ENCODE peak calls at places on chromosomes 16 and 17, in six cellular contexts. One of them, this sample, is unnamed.

GRCh38 chr16:15434425-15435215 is at the start of gene BMERB1:
- DNase-seq in GM06990: peak
- DNase-seq in sigmoid colon: peak
- DNase-seq in cardiac fibroblast: peak
- DNase-seq in CD4-positive, CD25-positive, alpha-beta regulatory T cell: peak
- DNase-seq in astrocyte of the spinal cord: peak
- DNase-seq in this sample: peak

GRCh38 chr17:76248013-76248782 is 7.9 kb upstream of the RNF157 start:
- DNase-seq in GM06990: no peak
- DNase-seq in sigmoid colon: peak
- DNase-seq in cardiac fibroblast: no peak
- DNase-seq in CD4-positive, CD25-positive, alpha-beta regulatory T cell: no peak
- DNase-seq in astrocyte of the spinal cord: no peak
- DNase-seq in this sample: no peak

GRCh38 chr16:81515281-81515680 is 70.7 kb downstream of the CMIP start:
- DNase-seq in GM06990: no peak
- DNase-seq in sigmoid colon: no peak
- DNase-seq in cardiac fibroblast: no peak
- DNase-seq in CD4-positive, CD25-positive, alpha-beta regulatory T cell: no peak
- DNase-seq in astrocyte of the spinal cord: no peak
- DNase-seq in this sample: no peak

GRCh38 chr16:16158741-16159374 is 64.4 kb downstream of the ABCC6 start:
- DNase-seq in GM06990: no peak
- DNase-seq in sigmoid colon: no peak
- DNase-seq in cardiac fibroblast: no peak
- DNase-seq in CD4-positive, CD25-positive, alpha-beta regulatory T cell: no peak
- DNase-seq in astrocyte of the spinal cord: no peak
- DNase-seq in this sample: no peak

GRCh38 chr17:5888811-5889210 is 181.4 kb upstream of the WSCD1 start:
- DNase-seq in GM06990: no peak
- DNase-seq in sigmoid colon: no peak
- DNase-seq in cardiac fibroblast: no peak
- DNase-seq in CD4-positive, CD25-positive, alpha-beta regulatory T cell: no peak
- DNase-seq in astrocyte of the spinal cord: peak
- DNase-seq in this sample: no peak

GRCh38 chr17:42849451-42850157 is 1.4 kb upstream of the AOC3 start:
- DNase-seq in GM06990: no peak
- DNase-seq in sigmoid colon: no peak
- DNase-seq in cardiac fibroblast: no peak
- DNase-seq in CD4-positive, CD25-positive, alpha-beta regulatory T cell: no peak
- DNase-seq in astrocyte of the spinal cord: no peak
- DNase-seq in this sample: peak

GRCh38 chr17:55056530-55056929 is 88.0 kb downstream of the STXBP4 start:
- DNase-seq in GM06990: no peak
- DNase-seq in sigmoid colon: no peak
- DNase-seq in cardiac fibroblast: no peak
- DNase-seq in CD4-positive, CD25-positive, alpha-beta regulatory T cell: no peak
- DNase-seq in astrocyte of the spinal cord: peak
- DNase-seq in this sample: no peak

GRCh38 chr16:11089504-11090124 is 145.2 kb downstream of the CLEC16A start:
- DNase-seq in GM06990: no peak
- DNase-seq in sigmoid colon: peak
- DNase-seq in cardiac fibroblast: peak
- DNase-seq in CD4-positive, CD25-positive, alpha-beta regulatory T cell: no peak
- DNase-seq in astrocyte of the spinal cord: peak
- DNase-seq in this sample: no peak

GRCh38 chr16:14485131-14485551 is 144.9 kb downstream of the PARN start:
- DNase-seq in GM06990: no peak
- DNase-seq in sigmoid colon: no peak
- DNase-seq in cardiac fibroblast: peak
- DNase-seq in CD4-positive, CD25-positive, alpha-beta regulatory T cell: no peak
- DNase-seq in astrocyte of the spinal cord: peak
- DNase-seq in this sample: no peak

GRCh38 chr17:39979865-39980401 is 674 bp upstream of the PSMD3 start:
- DNase-seq in GM06990: no peak
- DNase-seq in sigmoid colon: no peak
- DNase-seq in cardiac fibroblast: peak
- DNase-seq in CD4-positive, CD25-positive, alpha-beta regulatory T cell: peak
- DNase-seq in astrocyte of the spinal cord: no peak
- DNase-seq in this sample: no peak

GRCh38 chr16:69166221-69166833 is 20.6 kb upstream of the SNTB2 start:
- DNase-seq in GM06990: no peak
- DNase-seq in sigmoid colon: peak
- DNase-seq in cardiac fibroblast: peak
- DNase-seq in CD4-positive, CD25-positive, alpha-beta regulatory T cell: no peak
- DNase-seq in astrocyte of the spinal cord: peak
- DNase-seq in this sample: no peak

GRCh38 chr16:1537138-1537577 is 3.7 kb downstream of the TMEM204 start:
- DNase-seq in GM06990: no peak
- DNase-seq in sigmoid colon: no peak
- DNase-seq in cardiac fibroblast: no peak
- DNase-seq in CD4-positive, CD25-positive, alpha-beta regulatory T cell: no peak
- DNase-seq in astrocyte of the spinal cord: no peak
- DNase-seq in this sample: no peak

GRCh38 chr16:15925631-15926030 is 23.8 kb upstream of the ABCC1 start:
- DNase-seq in GM06990: no peak
- DNase-seq in sigmoid colon: no peak
- DNase-seq in cardiac fibroblast: no peak
- DNase-seq in CD4-positive, CD25-positive, alpha-beta regulatory T cell: no peak
- DNase-seq in astrocyte of the spinal cord: no peak
- DNase-seq in this sample: no peak

GRCh38 chr17:33142703-33143299 is 150.3 kb downstream of the ASIC2 start:
- DNase-seq in GM06990: no peak
- DNase-seq in sigmoid colon: no peak
- DNase-seq in cardiac fibroblast: peak
- DNase-seq in CD4-positive, CD25-positive, alpha-beta regulatory T cell: no peak
- DNase-seq in astrocyte of the spinal cord: no peak
- DNase-seq in this sample: no peak

GRCh38 chr17:37821025-37821713 is 76.3 kb upstream of the HNF1B start:
- DNase-seq in GM06990: no peak
- DNase-seq in sigmoid colon: no peak
- DNase-seq in cardiac fibroblast: no peak
- DNase-seq in CD4-positive, CD25-positive, alpha-beta regulatory T cell: no peak
- DNase-seq in astrocyte of the spinal cord: no peak
- DNase-seq in this sample: no peak

GRCh38 chr16:55835578-55835977 is 2.7 kb upstream of the CES1 start:
- DNase-seq in GM06990: no peak
- DNase-seq in sigmoid colon: peak
- DNase-seq in cardiac fibroblast: peak
- DNase-seq in CD4-positive, CD25-positive, alpha-beta regulatory T cell: no peak
- DNase-seq in astrocyte of the spinal cord: no peak
- DNase-seq in this sample: no peak

GRCh38 chr16:11583889-11584565 is 2.7 kb downstream of the LITAF start:
- DNase-seq in GM06990: no peak
- DNase-seq in sigmoid colon: no peak
- DNase-seq in cardiac fibroblast: no peak
- DNase-seq in CD4-positive, CD25-positive, alpha-beta regulatory T cell: no peak
- DNase-seq in astrocyte of the spinal cord: no peak
- DNase-seq in this sample: no peak

GRCh38 chr16:16150878-16151152 is 72.5 kb downstream of the ABCC6 start:
- DNase-seq in GM06990: no peak
- DNase-seq in sigmoid colon: no peak
- DNase-seq in cardiac fibroblast: no peak
- DNase-seq in CD4-positive, CD25-positive, alpha-beta regulatory T cell: no peak
- DNase-seq in astrocyte of the spinal cord: no peak
- DNase-seq in this sample: no peak

GRCh38 chr17:20063665-20064648 is 54.8 kb downstream of the SPECC1 start:
- DNase-seq in GM06990: peak
- DNase-seq in sigmoid colon: peak
- DNase-seq in cardiac fibroblast: peak
- DNase-seq in CD4-positive, CD25-positive, alpha-beta regulatory T cell: no peak
- DNase-seq in astrocyte of the spinal cord: peak
- DNase-seq in this sample: peak

GRCh38 chr16:71353736-71354135 is 4.8 kb upstream of the CALB2 start:
- DNase-seq in GM06990: no peak
- DNase-seq in sigmoid colon: no peak
- DNase-seq in cardiac fibroblast: no peak
- DNase-seq in CD4-positive, CD25-positive, alpha-beta regulatory T cell: no peak
- DNase-seq in astrocyte of the spinal cord: no peak
- DNase-seq in this sample: peak

GRCh38 chr16:82699711-82700495 is 73.1 kb downstream of the CDH13 start:
- DNase-seq in GM06990: no peak
- DNase-seq in sigmoid colon: no peak
- DNase-seq in cardiac fibroblast: peak
- DNase-seq in CD4-positive, CD25-positive, alpha-beta regulatory T cell: no peak
- DNase-seq in astrocyte of the spinal cord: peak
- DNase-seq in this sample: no peak

GRCh38 chr17:37694734-37695133 is 50.1 kb downstream of the HNF1B start:
- DNase-seq in GM06990: no peak
- DNase-seq in sigmoid colon: no peak
- DNase-seq in cardiac fibroblast: no peak
- DNase-seq in CD4-positive, CD25-positive, alpha-beta regulatory T cell: no peak
- DNase-seq in astrocyte of the spinal cord: no peak
- DNase-seq in this sample: no peak

GRCh38 chr17:75822119-75822799 is 21.9 kb downstream of the UNC13D start:
- DNase-seq in GM06990: peak
- DNase-seq in sigmoid colon: no peak
- DNase-seq in cardiac fibroblast: no peak
- DNase-seq in CD4-positive, CD25-positive, alpha-beta regulatory T cell: no peak
- DNase-seq in astrocyte of the spinal cord: no peak
- DNase-seq in this sample: no peak

GRCh38 chr17:63419949-63420867 is 25.9 kb downstream of the CYB561 start:
- DNase-seq in GM06990: no peak
- DNase-seq in sigmoid colon: no peak
- DNase-seq in cardiac fibroblast: no peak
- DNase-seq in CD4-positive, CD25-positive, alpha-beta regulatory T cell: no peak
- DNase-seq in astrocyte of the spinal cord: no peak
- DNase-seq in this sample: no peak

GRCh38 chr17:82603981-82604448 is 44.2 kb downstream of the WDR45B start:
- DNase-seq in GM06990: no peak
- DNase-seq in sigmoid colon: peak
- DNase-seq in cardiac fibroblast: peak
- DNase-seq in CD4-positive, CD25-positive, alpha-beta regulatory T cell: no peak
- DNase-seq in astrocyte of the spinal cord: no peak
- DNase-seq in this sample: no peak

DNA sequence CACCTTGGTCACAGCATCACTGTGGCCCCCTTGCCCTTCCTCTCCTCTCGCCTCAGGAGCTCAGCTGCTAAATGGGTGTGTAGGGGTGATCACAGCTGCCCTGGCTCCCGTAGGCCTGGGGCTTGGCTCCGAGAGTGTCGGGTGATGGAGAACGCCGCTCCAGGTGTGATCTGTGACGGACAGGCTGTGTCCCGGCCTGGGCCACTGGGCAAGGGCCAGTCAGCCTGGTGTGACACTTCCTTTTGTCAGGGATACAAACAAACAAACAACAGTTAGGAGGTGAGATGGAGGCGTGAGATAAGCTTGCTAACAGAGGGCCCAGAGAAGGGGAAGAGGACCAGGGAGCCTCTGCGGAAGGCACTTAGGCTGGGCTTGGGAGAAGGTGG is 2.0 kb downstream of the ADGRG1 start:
- DNase-seq in GM06990: no peak
- DNase-seq in sigmoid colon: no peak
- DNase-seq in cardiac fibroblast: no peak
- DNase-seq in CD4-positive, CD25-positive, alpha-beta regulatory T cell: no peak
- DNase-seq in astrocyte of the spinal cord: no peak
- DNase-seq in this sample: no peak
- H3K4me3 ChIP-seq in GM06990: no peak
- H3K4me3 ChIP-seq in sigmoid colon: peak
- H3K4me3 ChIP-seq in cardiac fibroblast: no peak
- H3K4me3 ChIP-seq in CD4-positive, CD25-positive, alpha-beta regulatory T cell: no peak
- H3K4me3 ChIP-seq in astrocyte of the spinal cord: no peak
- H3K4me3 ChIP-seq in this sample: peak

DNA sequence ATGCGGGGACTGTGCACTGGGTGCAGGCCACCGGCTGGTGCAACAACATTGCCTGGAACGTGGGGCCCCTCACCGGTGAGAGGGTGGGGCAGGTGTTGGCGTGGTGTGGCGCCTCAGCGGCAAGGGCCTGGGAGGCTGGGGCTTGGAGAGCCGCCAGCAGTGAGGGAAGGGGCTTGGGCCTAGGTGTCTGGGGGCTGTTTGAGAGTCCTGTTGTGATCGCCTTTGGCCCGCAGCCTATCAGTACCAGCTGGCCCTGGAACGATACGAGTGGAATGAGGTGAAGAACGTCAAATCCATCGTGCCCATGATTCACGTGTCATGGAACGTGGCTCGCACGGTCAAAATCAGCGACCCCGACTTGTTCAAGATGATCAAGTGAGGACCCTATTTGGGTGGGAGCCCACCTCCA is 2.6 kb upstream of the TMEM88 start:
- DNase-seq in GM06990: no peak
- DNase-seq in sigmoid colon: peak
- DNase-seq in cardiac fibroblast: no peak
- DNase-seq in CD4-positive, CD25-positive, alpha-beta regulatory T cell: peak
- DNase-seq in astrocyte of the spinal cord: no peak
- DNase-seq in this sample: no peak
- H3K4me3 ChIP-seq in GM06990: no peak
- H3K4me3 ChIP-seq in sigmoid colon: no peak
- H3K4me3 ChIP-seq in cardiac fibroblast: no peak
- H3K4me3 ChIP-seq in CD4-positive, CD25-positive, alpha-beta regulatory T cell: no peak
- H3K4me3 ChIP-seq in astrocyte of the spinal cord: no peak
- H3K4me3 ChIP-seq in this sample: no peak

GRCh38 chr17:48907713-48908046 is 527 bp upstream of the UBE2Z start:
- DNase-seq in GM06990: no peak
- DNase-seq in sigmoid colon: no peak
- DNase-seq in cardiac fibroblast: peak
- DNase-seq in CD4-positive, CD25-positive, alpha-beta regulatory T cell: no peak
- DNase-seq in astrocyte of the spinal cord: peak
- DNase-seq in this sample: no peak

GRCh38 chr17:48908047-48908843 is at the start of gene UBE2Z:
- DNase-seq in GM06990: peak
- DNase-seq in sigmoid colon: peak
- DNase-seq in cardiac fibroblast: peak
- DNase-seq in CD4-positive, CD25-positive, alpha-beta regulatory T cell: peak
- DNase-seq in astrocyte of the spinal cord: peak
- DNase-seq in this sample: peak

GRCh38 chr17:48908853-48909394 is 717 bp downstream of the UBE2Z start:
- DNase-seq in GM06990: peak
- DNase-seq in sigmoid colon: peak
- DNase-seq in cardiac fibroblast: peak
- DNase-seq in CD4-positive, CD25-positive, alpha-beta regulatory T cell: peak
- DNase-seq in astrocyte of the spinal cord: peak
- DNase-seq in this sample: peak

GRCh38 chr17:48910370-48910769 is 2.2 kb downstream of the UBE2Z start:
- DNase-seq in GM06990: no peak
- DNase-seq in sigmoid colon: no peak
- DNase-seq in cardiac fibroblast: no peak
- DNase-seq in CD4-positive, CD25-positive, alpha-beta regulatory T cell: no peak
- DNase-seq in astrocyte of the spinal cord: no peak
- DNase-seq in this sample: no peak

DNA sequence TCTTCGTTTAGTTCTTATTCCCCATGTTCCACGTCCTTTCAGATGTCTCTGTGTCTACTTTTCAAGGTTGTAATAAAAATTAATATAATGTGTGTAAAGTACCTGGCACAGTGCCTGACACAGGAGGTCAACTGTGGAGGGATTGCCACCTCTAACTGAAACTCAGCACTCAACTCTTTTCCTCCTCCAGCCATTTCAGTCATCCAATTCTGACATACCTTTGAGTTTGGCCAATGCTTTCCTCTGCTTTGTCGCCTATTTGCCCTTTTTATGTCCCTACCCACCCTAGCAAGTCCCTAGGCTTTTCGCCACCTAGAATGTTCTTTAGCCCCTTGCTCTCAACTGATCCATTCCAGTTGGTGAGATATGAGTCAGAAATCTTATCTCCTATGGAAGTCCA is 1.6 kb downstream of the UBE2Z start:
- DNase-seq in GM06990: no peak
- DNase-seq in sigmoid colon: no peak
- DNase-seq in cardiac fibroblast: no peak
- DNase-seq in CD4-positive, CD25-positive, alpha-beta regulatory T cell: no peak
- DNase-seq in astrocyte of the spinal cord: no peak
- DNase-seq in this sample: no peak
- H3K4me3 ChIP-seq in GM06990: peak
- H3K4me3 ChIP-seq in sigmoid colon: peak
- H3K4me3 ChIP-seq in cardiac fibroblast: peak
- H3K4me3 ChIP-seq in CD4-positive, CD25-positive, alpha-beta regulatory T cell: peak
- H3K4me3 ChIP-seq in astrocyte of the spinal cord: peak
- H3K4me3 ChIP-seq in this sample: peak

GRCh38 chr17:3048727-3049471 is 14.5 kb downstream of the OR1D5 start:
- DNase-seq in GM06990: peak
- DNase-seq in sigmoid colon: peak
- DNase-seq in cardiac fibroblast: peak
- DNase-seq in CD4-positive, CD25-positive, alpha-beta regulatory T cell: peak
- DNase-seq in astrocyte of the spinal cord: peak
- DNase-seq in this sample: peak
- H3K4me3 ChIP-seq in GM06990: peak
- H3K4me3 ChIP-seq in sigmoid colon: peak
- H3K4me3 ChIP-seq in cardiac fibroblast: peak
- H3K4me3 ChIP-seq in CD4-positive, CD25-positive, alpha-beta regulatory T cell: peak
- H3K4me3 ChIP-seq in astrocyte of the spinal cord: peak
- H3K4me3 ChIP-seq in this sample: peak

This sample was measured in coronary artery.